ENCODE peak calls at places on chromosome 12, in four cellular contexts. One of them, this sample, is unnamed.

GRCh38 chr12:18658179-18658578 is 79.6 kb downstream of the PLCZ1 start:
- DNase-seq in CD4-positive, alpha-beta memory T cell: no peak
- DNase-seq in mesendoderm: peak; percentile 58
- DNase-seq in posterior vena cava: no peak
- DNase-seq in this sample: no peak

GRCh38 chr12:21509768-21510167 is 8.2 kb downstream of the GOLT1B start:
- DNase-seq in CD4-positive, alpha-beta memory T cell: peak; percentile 13
- DNase-seq in mesendoderm: no peak
- DNase-seq in posterior vena cava: no peak
- DNase-seq in this sample: peak; percentile 16

GRCh38 chr12:44294649-44295048 is 458.8 kb downstream of the TMEM117 start:
- DNase-seq in CD4-positive, alpha-beta memory T cell: no peak
- DNase-seq in mesendoderm: no peak
- DNase-seq in posterior vena cava: no peak
- DNase-seq in this sample: no peak

GRCh38 chr12:3658327-3659163 is 94.4 kb downstream of the CRACR2A start:
- DNase-seq in CD4-positive, alpha-beta memory T cell: peak; percentile 23
- DNase-seq in mesendoderm: peak; percentile 70
- DNase-seq in posterior vena cava: no peak
- DNase-seq in this sample: peak; percentile 40

GRCh38 chr12:11953523-11953922 is 117.2 kb upstream of the BCL2L14 start:
- DNase-seq in CD4-positive, alpha-beta memory T cell: no peak
- DNase-seq in mesendoderm: no peak
- DNase-seq in posterior vena cava: no peak
- DNase-seq in this sample: no peak

GRCh38 chr12:10612954-10613333 is 465 bp downstream of the MAGOHB start:
- DNase-seq in CD4-positive, alpha-beta memory T cell: no peak
- DNase-seq in mesendoderm: peak; percentile 55
- DNase-seq in posterior vena cava: no peak
- DNase-seq in this sample: no peak

GRCh38 chr12:42916143-42916542 is 326.6 kb upstream of the PRICKLE1 start:
- DNase-seq in CD4-positive, alpha-beta memory T cell: no peak
- DNase-seq in mesendoderm: no peak
- DNase-seq in posterior vena cava: no peak
- DNase-seq in this sample: no peak

GRCh38 chr12:8951744-8952143 is 2.3 kb upstream of the M6PR start:
- DNase-seq in CD4-positive, alpha-beta memory T cell: peak; percentile 40
- DNase-seq in mesendoderm: no peak
- DNase-seq in posterior vena cava: no peak
- DNase-seq in this sample: peak; percentile 64

GRCh38 chr12:53786411-53786810 is 34.6 kb upstream of the CISTR start:
- DNase-seq in CD4-positive, alpha-beta memory T cell: no peak
- DNase-seq in mesendoderm: no peak
- DNase-seq in posterior vena cava: no peak
- DNase-seq in this sample: no peak

GRCh38 chr12:92943482-92944250 is 14.6 kb upstream of the EEA1 start:
- DNase-seq in CD4-positive, alpha-beta memory T cell: no peak
- DNase-seq in mesendoderm: peak; percentile 21
- DNase-seq in posterior vena cava: no peak
- DNase-seq in this sample: no peak

GRCh38 chr12:26760657-26761293 is 72.2 kb downstream of the ITPR2 start:
- DNase-seq in CD4-positive, alpha-beta memory T cell: no peak
- DNase-seq in mesendoderm: no peak
- DNase-seq in posterior vena cava: no peak
- DNase-seq in this sample: no peak

GRCh38 chr12:65821336-65821735 is 2.9 kb upstream of the HMGA2 start:
- DNase-seq in CD4-positive, alpha-beta memory T cell: no peak
- DNase-seq in mesendoderm: no peak
- DNase-seq in posterior vena cava: no peak
- DNase-seq in this sample: no peak

GRCh38 chr12:122064780-122065588 is 13.6 kb upstream of the MLXIP start:
- DNase-seq in CD4-positive, alpha-beta memory T cell: no peak
- DNase-seq in mesendoderm: peak; percentile 73
- DNase-seq in posterior vena cava: peak; percentile 90
- DNase-seq in this sample: no peak

GRCh38 chr12:52951640-52952039 is 2.7 kb downstream of the KRT18 start:
- DNase-seq in CD4-positive, alpha-beta memory T cell: no peak
- DNase-seq in mesendoderm: no peak
- DNase-seq in posterior vena cava: no peak
- DNase-seq in this sample: no peak

GRCh38 chr12:108338915-108339657 is at the start of gene CMKLR1:
- DNase-seq in CD4-positive, alpha-beta memory T cell: no peak
- DNase-seq in mesendoderm: no peak
- DNase-seq in posterior vena cava: peak; percentile 90
- DNase-seq in this sample: peak; percentile 52

This sample was measured in immature natural killer cell.